ENCODE peak calls at places on chromosomes 5 and 9, in nine cellular contexts. One of them, this sample, is unnamed.

GRCh38 chr9:87865626-87866025 is 17.1 kb upstream of the SPATA31E1 start:
- DNase-seq in nephron progenitor cell: no peak
- DNase-seq in GM20000: no peak
- DNase-seq in progenitor cell of endocrine pancreas: no peak
- DNase-seq in RWPE1: no peak
- DNase-seq in Peyer's patch: no peak
- DNase-seq in left lung: no peak
- DNase-seq in pancreas: no peak
- DNase-seq in H1: no peak
- DNase-seq in this sample: no peak

GRCh38 chr9:137286980-137287383 is 9.5 kb downstream of the TOR4A start:
- DNase-seq in nephron progenitor cell: peak; percentile 43
- DNase-seq in GM20000: peak; percentile 82
- DNase-seq in progenitor cell of endocrine pancreas: no peak
- DNase-seq in RWPE1: no peak
- DNase-seq in Peyer's patch: peak; percentile 83
- DNase-seq in left lung: no peak
- DNase-seq in pancreas: peak; percentile 77
- DNase-seq in H1: peak; percentile 68
- DNase-seq in this sample: no peak

GRCh38 chr5:14167211-14167845 is 24.2 kb downstream of the TRIO start:
- DNase-seq in nephron progenitor cell: no peak
- DNase-seq in GM20000: no peak
- DNase-seq in progenitor cell of endocrine pancreas: no peak
- DNase-seq in RWPE1: peak; percentile 45
- DNase-seq in Peyer's patch: no peak
- DNase-seq in left lung: no peak
- DNase-seq in pancreas: no peak
- DNase-seq in H1: no peak
- DNase-seq in this sample: no peak

GRCh38 chr9:136856541-136857141 is 4.5 kb downstream of the MAMDC4 start:
- DNase-seq in nephron progenitor cell: no peak
- DNase-seq in GM20000: no peak
- DNase-seq in progenitor cell of endocrine pancreas: peak; percentile 9
- DNase-seq in RWPE1: no peak
- DNase-seq in Peyer's patch: no peak
- DNase-seq in left lung: peak; percentile 30
- DNase-seq in pancreas: peak; percentile 26
- DNase-seq in H1: peak; percentile 52
- DNase-seq in this sample: no peak

GRCh38 chr5:132481243-132482211 is 9.0 kb downstream of the IRF1 start:
- DNase-seq in nephron progenitor cell: no peak
- DNase-seq in GM20000: no peak
- DNase-seq in progenitor cell of endocrine pancreas: no peak
- DNase-seq in RWPE1: no peak
- DNase-seq in Peyer's patch: peak; percentile 41
- DNase-seq in left lung: no peak
- DNase-seq in pancreas: no peak
- DNase-seq in H1: no peak
- DNase-seq in this sample: peak; percentile 40

GRCh38 chr5:67010684-67011409 is 185.8 kb downstream of the CD180 start:
- DNase-seq in nephron progenitor cell: peak; percentile 38
- DNase-seq in GM20000: no peak
- DNase-seq in progenitor cell of endocrine pancreas: no peak
- DNase-seq in RWPE1: peak; percentile 86
- DNase-seq in Peyer's patch: no peak
- DNase-seq in left lung: no peak
- DNase-seq in pancreas: no peak
- DNase-seq in H1: no peak
- DNase-seq in this sample: no peak

GRCh38 chr5:64930672-64931318 is 162.1 kb downstream of the CWC27 start:
- DNase-seq in nephron progenitor cell: no peak
- DNase-seq in GM20000: no peak
- DNase-seq in progenitor cell of endocrine pancreas: no peak
- DNase-seq in RWPE1: no peak
- DNase-seq in Peyer's patch: no peak
- DNase-seq in left lung: no peak
- DNase-seq in pancreas: no peak
- DNase-seq in H1: no peak
- DNase-seq in this sample: no peak

GRCh38 chr5:112784726-112785125 is 47.0 kb downstream of the APC start:
- DNase-seq in nephron progenitor cell: no peak
- DNase-seq in GM20000: no peak
- DNase-seq in progenitor cell of endocrine pancreas: no peak
- DNase-seq in RWPE1: no peak
- DNase-seq in Peyer's patch: no peak
- DNase-seq in left lung: no peak
- DNase-seq in pancreas: no peak
- DNase-seq in H1: no peak
- DNase-seq in this sample: no peak

DNA sequence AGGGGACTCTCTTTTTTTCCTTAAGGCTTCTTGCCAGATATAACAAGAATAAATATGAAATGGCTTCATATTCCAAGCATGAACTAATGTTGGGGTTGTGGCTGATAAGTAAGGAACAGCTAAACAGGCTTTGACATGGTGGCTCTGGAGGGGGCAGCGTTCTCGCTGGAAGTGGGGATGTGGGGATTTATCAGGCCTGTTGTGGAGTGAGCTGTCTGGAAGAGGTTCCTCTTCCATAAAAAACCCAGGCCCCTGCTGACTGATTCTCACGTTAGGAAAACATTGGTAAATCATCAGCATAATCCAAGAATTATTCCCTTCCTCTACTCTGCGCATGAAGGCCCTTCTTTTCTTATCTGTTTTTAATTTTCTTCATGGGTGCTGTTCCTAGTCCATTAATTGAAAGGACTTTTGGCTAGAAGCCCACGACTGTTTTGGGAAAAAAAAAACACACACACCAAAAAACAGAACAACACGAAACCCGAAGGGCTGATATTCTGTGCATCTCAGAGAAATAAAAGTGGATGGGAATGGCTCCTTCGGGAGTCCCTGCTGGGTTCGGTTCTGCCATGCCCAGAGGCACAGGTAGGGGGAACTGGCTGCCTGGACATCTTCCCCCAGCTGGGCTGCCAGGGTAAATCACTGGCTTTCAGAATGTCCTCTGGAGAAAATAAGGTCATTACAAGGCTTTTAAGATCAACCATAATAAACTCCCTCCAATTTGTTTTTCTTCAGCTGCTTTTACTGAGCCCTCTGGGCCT is 297.0 kb downstream of the SLIT3 start:
- DNase-seq in nephron progenitor cell: peak; percentile 30
- DNase-seq in GM20000: no peak
- DNase-seq in progenitor cell of endocrine pancreas: no peak
- DNase-seq in RWPE1: no peak
- DNase-seq in Peyer's patch: no peak
- DNase-seq in left lung: no peak
- DNase-seq in pancreas: no peak
- DNase-seq in H1: no peak
- DNase-seq in this sample: no peak
- TF ChIP-seq CTCF in nephron progenitor cell: peak; percentile 49
- TF ChIP-seq CTCF in GM20000: no peak
- TF ChIP-seq CTCF in progenitor cell of endocrine pancreas: peak; percentile 42
- TF ChIP-seq CTCF in RWPE1: no peak
- TF ChIP-seq CTCF in Peyer's patch: no peak
- TF ChIP-seq CTCF in left lung: no peak
- TF ChIP-seq CTCF in pancreas: no peak
- TF ChIP-seq CTCF in H1: peak; percentile 65
- TF ChIP-seq CTCF in this sample: no peak

DNA sequence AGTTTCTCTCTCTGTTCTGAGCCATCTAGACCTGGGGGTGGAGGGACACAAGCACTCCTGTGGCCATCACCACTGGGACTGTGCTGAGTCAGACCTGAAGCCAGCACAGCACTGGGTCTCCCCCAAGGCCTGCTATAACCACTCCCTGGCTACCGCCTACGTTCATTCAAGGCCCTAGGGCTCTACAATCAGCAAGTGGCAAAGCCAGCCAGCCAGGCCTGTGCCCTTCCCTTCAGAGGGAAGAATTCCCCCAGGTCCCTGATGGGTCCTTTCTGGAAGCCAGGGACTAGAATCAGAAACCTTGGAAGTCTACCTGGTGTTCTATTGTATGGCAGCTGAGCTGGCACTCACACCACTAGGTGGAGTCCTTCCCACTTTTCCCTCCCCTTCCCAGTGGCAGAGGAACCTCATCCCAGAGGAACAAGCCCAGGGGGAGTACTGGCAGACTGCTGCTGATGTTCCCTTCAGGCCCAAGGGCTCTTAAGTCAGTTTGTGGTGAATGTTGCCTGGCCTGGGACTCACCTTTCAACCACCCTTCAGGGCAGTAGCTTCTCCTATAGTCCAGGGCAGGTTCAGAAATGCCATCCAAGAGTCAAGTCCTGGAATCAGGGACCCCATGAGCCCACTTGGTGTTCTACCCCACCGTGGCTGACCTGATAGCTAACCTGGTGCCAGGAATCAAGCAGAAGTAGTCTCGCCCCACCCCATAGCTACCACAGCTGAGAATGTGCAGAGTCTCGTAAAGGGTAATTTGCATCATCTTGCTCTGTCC is 20.0 kb downstream of the JMY start:
- DNase-seq in nephron progenitor cell: peak; percentile 49
- DNase-seq in GM20000: no peak
- DNase-seq in progenitor cell of endocrine pancreas: peak; percentile 19
- DNase-seq in RWPE1: peak; percentile 37
- DNase-seq in Peyer's patch: no peak
- DNase-seq in left lung: no peak
- DNase-seq in pancreas: no peak
- DNase-seq in H1: peak; percentile 78
- DNase-seq in this sample: no peak
- TF ChIP-seq CTCF in nephron progenitor cell: peak; percentile 62
- TF ChIP-seq CTCF in GM20000: peak; percentile 42
- TF ChIP-seq CTCF in progenitor cell of endocrine pancreas: peak; percentile 63
- TF ChIP-seq CTCF in RWPE1: peak; percentile 39
- TF ChIP-seq CTCF in Peyer's patch: peak; percentile 21
- TF ChIP-seq CTCF in left lung: peak; percentile 27
- TF ChIP-seq CTCF in pancreas: no peak
- TF ChIP-seq CTCF in H1: peak; percentile 66
- TF ChIP-seq CTCF in this sample: no peak

GRCh38 chr9:131149678-131150033 is 24.3 kb downstream of the NUP214 start:
- DNase-seq in nephron progenitor cell: no peak
- DNase-seq in GM20000: no peak
- DNase-seq in progenitor cell of endocrine pancreas: no peak
- DNase-seq in RWPE1: no peak
- DNase-seq in Peyer's patch: no peak
- DNase-seq in left lung: no peak
- DNase-seq in pancreas: no peak
- DNase-seq in H1: no peak
- DNase-seq in this sample: no peak

GRCh38 chr9:131148966-131149677 is 23.7 kb downstream of the NUP214 start:
- DNase-seq in nephron progenitor cell: no peak
- DNase-seq in GM20000: no peak
- DNase-seq in progenitor cell of endocrine pancreas: no peak
- DNase-seq in RWPE1: no peak
- DNase-seq in Peyer's patch: no peak
- DNase-seq in left lung: no peak
- DNase-seq in pancreas: no peak
- DNase-seq in H1: no peak
- DNase-seq in this sample: no peak

GRCh38 chr9:131153585-131153984 is 28.2 kb downstream of the NUP214 start:
- DNase-seq in nephron progenitor cell: no peak
- DNase-seq in GM20000: no peak
- DNase-seq in progenitor cell of endocrine pancreas: no peak
- DNase-seq in RWPE1: no peak
- DNase-seq in Peyer's patch: no peak
- DNase-seq in left lung: no peak
- DNase-seq in pancreas: no peak
- DNase-seq in H1: no peak
- DNase-seq in this sample: no peak
- TF ChIP-seq CTCF in nephron progenitor cell: no peak
- TF ChIP-seq CTCF in GM20000: no peak
- TF ChIP-seq CTCF in progenitor cell of endocrine pancreas: no peak
- TF ChIP-seq CTCF in RWPE1: no peak
- TF ChIP-seq CTCF in Peyer's patch: no peak
- TF ChIP-seq CTCF in left lung: no peak
- TF ChIP-seq CTCF in pancreas: no peak
- TF ChIP-seq CTCF in H1: no peak
- TF ChIP-seq CTCF in this sample: no peak

DNA sequence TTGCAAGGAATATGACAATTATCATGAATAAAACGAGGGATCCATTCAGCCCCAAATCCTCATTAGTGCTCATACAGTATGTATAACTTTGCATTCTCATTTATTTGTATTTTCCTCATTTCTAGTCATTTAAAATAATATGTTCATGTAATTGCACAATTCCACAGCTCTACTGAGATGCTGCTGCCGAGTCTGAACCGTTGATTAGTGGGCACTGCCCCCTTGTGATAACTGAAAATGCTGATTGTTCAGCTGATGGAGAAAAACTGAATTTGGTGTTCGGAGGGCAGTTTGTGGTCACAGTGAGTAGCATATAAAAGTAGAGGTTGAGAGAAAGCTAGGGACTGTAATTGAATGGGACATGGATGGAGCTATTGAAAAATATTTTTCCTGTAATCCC is 12.2 kb upstream of the GPR151 start:
- DNase-seq in nephron progenitor cell: no peak
- DNase-seq in GM20000: no peak
- DNase-seq in progenitor cell of endocrine pancreas: no peak
- DNase-seq in RWPE1: no peak
- DNase-seq in Peyer's patch: no peak
- DNase-seq in left lung: no peak
- DNase-seq in pancreas: no peak
- DNase-seq in H1: no peak
- DNase-seq in this sample: no peak
- TF ChIP-seq CTCF in nephron progenitor cell: no peak
- TF ChIP-seq CTCF in GM20000: no peak
- TF ChIP-seq CTCF in progenitor cell of endocrine pancreas: no peak
- TF ChIP-seq CTCF in RWPE1: peak; percentile 10
- TF ChIP-seq CTCF in Peyer's patch: no peak
- TF ChIP-seq CTCF in left lung: no peak
- TF ChIP-seq CTCF in pancreas: no peak
- TF ChIP-seq CTCF in H1: peak; percentile 39
- TF ChIP-seq CTCF in this sample: no peak